ENCODE peak calls at places on chromosomes 12 and 14, in six cellular contexts. X is GM23248, J is endothelial cell of umbilical vein, Y is stomach, C is vagina, M is suprapubic skin. S is an unnamed sample. For H3K4me1, the result is how much of the 10 kb centered on the place peaks cover.

GRCh38 chr12:95674631-95675030 is 115.9 kb downstream of the NTN4 start:
- DNase-seq in J (peak), C (no peak), X (peak), Y (no peak), M (no peak), S (peak)

GRCh38 chr12:110266980-110267620 is 13.9 kb upstream of the ATP2A2 start:
- DNase-seq in J (peak), X (peak), M (peak), C (no peak), Y (no peak), S (no peak)

GRCh38 chr12:107684990-107685359 is 624 bp upstream of the PWP1 start:
- DNase-seq in J (no peak), M (no peak), C (no peak), X (peak), Y (no peak), S (peak)

GRCh38 chr12:120101182-120101581 is 15.4 kb downstream of the RAB35 start:
- DNase-seq in X (no peak), M (no peak), C (no peak), Y (peak), J (no peak), S (no peak)

GRCh38 chr12:21666722-21667121 is 9.1 kb upstream of the LDHB start:
- DNase-seq in M (no peak), Y (no peak), C (no peak), X (no peak), J (no peak), S (no peak)

GRCh38 chr12:10130042-10130441 is at the start of gene CLEC7A:
- DNase-seq in M (no peak), C (no peak), Y (no peak), X (no peak), J (peak), S (peak)

GRCh38 chr12:58967551-58967950 is 47.2 kb upstream of the LRIG3 start:
- DNase-seq in C (no peak), J (no peak), X (peak), M (no peak), Y (no peak), S (no peak)

GRCh38 chr14:98871796-98872195 is 400.2 kb downstream of the BCL11B start:
- DNase-seq in X (peak), Y (no peak), M (peak), C (no peak), J (no peak), S (no peak)

GRCh38 chr12:106428379-106428778 is 70.8 kb downstream of the POLR3B start:
- DNase-seq in C (no peak), X (no peak), J (peak), Y (peak), M (no peak), S (no peak)

GRCh38 chr12:63913929-63914328 is 69.4 kb downstream of the SRGAP1 start:
- DNase-seq in X (no peak), J (no peak), C (no peak), M (no peak), Y (no peak), S (peak)

GRCh38 chr12:124684496-124684895 is 117.1 kb upstream of the NCOR2 start:
- DNase-seq in C (no peak), Y (no peak), M (no peak), J (peak), X (peak), S (no peak)

GRCh38 chr14:57875296-57875695 is 9.4 kb upstream of the SLC35F4 start:
- DNase-seq in M (no peak), X (no peak), C (no peak), J (no peak), Y (no peak), S (no peak)

GRCh38 chr14:21923820-21924219 is 250.2 kb upstream of the OR4E1 start:
- DNase-seq in C (no peak), X (no peak), M (no peak), J (peak), Y (no peak), S (peak)

GRCh38 chr12:50641566-50641965 is 122.3 kb upstream of the ATF1 start:
- DNase-seq in M (no peak), C (no peak), X (no peak), Y (no peak), J (no peak), S (no peak)

GRCh38 chr12:79844693-79845092 is 90.2 kb downstream of the PPP1R12A start:
- DNase-seq in Y (no peak), J (peak), X (peak), M (no peak), C (no peak), S (no peak)

GRCh38 chr12:63822352-63822751 is 22.1 kb upstream of the SRGAP1 start:
- DNase-seq in C (no peak), Y (no peak), X (peak), M (no peak), J (no peak), S (no peak)

GRCh38 chr12:97471194-97471593 is 8.6 kb downstream of the RMST start:
- DNase-seq in M (no peak), Y (no peak), X (no peak), J (no peak), C (no peak), S (no peak)

GRCh38 chr12:47982311-47982710 is 18.9 kb downstream of the TMEM106C start:
- DNase-seq in X (no peak), M (no peak), C (no peak), Y (no peak), J (no peak), S (no peak)

GRCh38 chr12:12482959-12483358 is 79.7 kb downstream of the DUSP16 start:
- DNase-seq in C (no peak), Y (no peak), M (no peak), X (no peak), J (no peak), S (peak)

GRCh38 chr14:101076451-101077220 is 173.1 kb upstream of the RTL1 start:
- DNase-seq in M (peak), C (no peak), J (no peak), X (no peak), Y (peak), S (no peak)

DNA sequence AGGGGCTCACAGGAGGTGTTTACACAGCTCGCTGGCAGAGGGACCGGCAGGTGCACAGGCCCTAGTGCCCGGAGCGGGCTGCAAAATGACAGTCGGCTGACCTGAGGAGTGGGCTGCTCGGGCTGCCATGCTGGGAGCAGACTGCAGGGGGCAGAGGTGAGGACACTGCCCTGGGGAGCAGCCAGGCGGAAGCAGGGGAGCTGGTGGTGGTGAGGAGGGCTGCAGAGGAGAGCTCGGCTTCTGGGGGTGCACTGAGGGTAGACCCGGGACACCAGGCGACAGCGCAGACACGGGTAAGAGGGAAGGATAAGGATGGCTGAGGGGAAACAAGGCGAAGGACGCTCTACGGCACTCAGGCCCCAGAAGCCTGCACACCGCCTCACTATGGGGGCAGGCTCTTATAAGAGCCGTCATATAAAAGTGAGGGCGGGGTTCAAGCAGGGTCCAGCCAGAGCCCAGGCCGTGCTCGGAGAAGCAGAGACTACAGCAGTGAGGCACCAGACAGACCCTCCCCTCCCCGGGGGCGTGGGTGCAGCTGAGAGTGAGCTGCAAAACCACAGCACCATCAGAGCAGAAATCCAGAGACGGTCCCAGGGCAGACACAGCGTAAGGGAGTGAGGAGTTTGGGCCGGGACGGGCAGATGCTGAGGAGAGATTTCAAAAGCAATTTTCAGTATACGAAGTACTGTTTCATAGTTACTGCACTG is 62.5 kb downstream of the CCDC88C start:
- DNase-seq in M (no peak), J (no peak), X (no peak), Y (no peak), C (no peak), S (no peak)
- H3K4me3 ChIP-seq in M (no peak), J (no peak), X (no peak), Y (no peak), C (no peak), S (no peak)

GRCh38 chr12:27561535-27562350 is 37.7 kb downstream of the PPFIBP1 start:
- DNase-seq in C (no peak), Y (no peak), M (no peak), X (peak), J (no peak), S (no peak)
- H3K4me1 ChIP-seq in C (half or more), Y (under half), M (half or more), X (half or more), J (under half), S (under half)

DNA sequence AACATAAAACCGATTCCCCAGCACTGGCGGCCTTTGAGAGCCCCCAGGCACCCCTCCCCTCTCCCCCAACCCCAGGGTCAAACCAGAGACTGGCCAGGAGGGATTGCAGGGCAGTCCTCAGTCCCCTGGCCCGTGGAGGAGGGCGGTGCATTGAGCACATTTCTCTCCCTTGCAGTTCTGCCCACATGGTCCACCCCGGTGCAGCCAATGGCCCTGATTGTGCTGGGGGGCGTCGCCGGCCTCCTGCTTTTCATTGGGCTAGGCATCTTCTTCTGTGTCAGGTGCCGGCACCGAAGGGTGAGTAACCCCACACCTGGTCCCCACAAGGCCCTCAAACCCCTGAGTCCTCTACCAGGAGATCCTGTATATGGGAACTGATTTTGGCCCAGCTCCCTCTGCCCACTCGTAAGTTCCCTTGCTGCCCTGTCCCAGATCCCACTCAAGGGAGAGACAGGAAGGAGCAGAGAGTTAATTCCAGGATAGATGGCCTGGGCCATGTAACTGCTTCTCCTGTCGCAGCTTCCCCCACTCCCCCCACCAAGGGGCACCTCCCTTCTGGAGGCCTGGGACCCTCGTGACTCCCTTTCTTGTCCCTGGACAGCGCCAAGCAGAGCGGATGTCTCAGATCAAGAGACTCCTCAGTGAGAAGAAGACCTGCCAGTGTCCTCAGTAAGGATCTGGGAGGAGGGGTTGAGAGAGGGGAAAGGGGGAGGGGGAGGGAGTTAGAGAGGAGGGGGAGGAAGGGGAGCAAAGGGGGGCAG is 3.2 kb upstream of the GPR162 start:
- DNase-seq in Y (no peak), C (no peak), J (no peak), X (no peak), M (no peak), S (no peak)
- H3K27ac ChIP-seq in Y (no peak), C (no peak), J (no peak), X (no peak), M (no peak), S (no peak)

GRCh38 chr12:131444220-131445164 is 266.4 kb upstream of the SFSWAP start:
- DNase-seq in Y (peak), C (peak), J (no peak), M (peak), X (no peak), S (no peak)
- H3K4me3 ChIP-seq in Y (no peak), C (no peak), J (no peak), M (no peak), X (no peak), S (no peak)

GRCh38 chr12:66244446-66244845 is 55.4 kb downstream of the IRAK3 start:
- DNase-seq in M (no peak), X (no peak), J (no peak), C (no peak), Y (no peak), S (no peak)
- H3K4me1 ChIP-seq in M (under half), X (under half), J (under half), C (under half), Y (under half), S (under half)

GRCh38 chr14:95496111-95496681 is 20.3 kb downstream of the SYNE3 start:
- DNase-seq in Y (no peak), M (no peak), X (peak), J (peak), C (no peak), S (no peak)

GRCh38 chr14:95495093-95495492 is 21.4 kb downstream of the SYNE3 start:
- DNase-seq in X (no peak), Y (no peak), C (no peak), M (no peak), J (no peak), S (no peak)

GRCh38 chr14:95494456-95494855 is 22.0 kb downstream of the SYNE3 start:
- DNase-seq in Y (no peak), X (no peak), M (no peak), C (no peak), J (no peak), S (no peak)

GRCh38 chr14:95496690-95497241 is 19.7 kb downstream of the SYNE3 start:
- DNase-seq in Y (no peak), M (no peak), X (no peak), J (peak), C (no peak), S (no peak)

GRCh38 chr14:95495538-95496025 is 20.9 kb downstream of the SYNE3 start:
- DNase-seq in J (peak), M (no peak), X (no peak), C (no peak), Y (no peak), S (no peak)
- H3K27ac ChIP-seq in J (peak), M (peak), X (no peak), C (peak), Y (peak), S (no peak)

GRCh38 chr12:123540899-123541662 is 7.6 kb upstream of the RILPL1 start:
- DNase-seq in C (no peak), J (no peak), M (no peak), Y (no peak), X (no peak), S (no peak)
- H3K4me3 ChIP-seq in C (no peak), J (no peak), M (no peak), Y (no peak), X (no peak), S (no peak)

DNA sequence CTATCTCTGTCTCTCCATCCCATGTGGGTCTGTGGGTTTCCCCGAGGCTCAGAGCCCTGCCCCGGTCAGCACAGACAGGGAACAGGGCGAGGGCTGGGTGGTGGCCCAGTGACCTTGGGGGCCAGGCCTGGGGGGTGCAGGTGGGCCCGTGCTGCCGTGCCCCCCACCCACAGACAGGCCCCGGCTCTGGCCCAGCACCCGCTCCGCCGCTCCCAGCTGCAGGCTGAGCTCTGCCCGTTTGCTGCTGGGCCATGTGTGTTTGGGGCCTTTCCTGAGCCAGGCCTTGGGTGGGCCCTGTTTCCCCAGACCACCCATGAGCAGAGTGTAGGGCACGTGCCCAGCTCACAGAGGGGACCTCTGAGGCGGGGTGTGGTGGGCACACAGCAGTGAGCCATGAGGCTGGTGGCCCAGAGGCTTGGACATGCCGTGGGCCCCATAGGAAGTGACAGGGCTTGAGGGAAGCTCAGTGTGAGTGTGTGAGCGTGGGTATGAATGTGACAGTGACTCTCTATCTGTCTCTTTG is 51.0 kb downstream of the TMEM121 start:
- DNase-seq in J (no peak), M (no peak), C (no peak), X (no peak), Y (no peak), S (no peak)
- H3K4me1 ChIP-seq in J (under half), M (under half), C (under half), X (under half), Y (under half), S (under half)

GRCh38 chr12:121749267-121749666 is 36.7 kb downstream of the TMEM120B start:
- DNase-seq in C (no peak), M (no peak), Y (no peak), J (no peak), X (no peak), S (no peak)

GRCh38 chr12:121748218-121748570 is 35.6 kb downstream of the TMEM120B start:
- DNase-seq in J (no peak), Y (no peak), X (no peak), M (no peak), C (no peak), S (no peak)

GRCh38 chr12:121750507-121750955 is 38.0 kb downstream of the TMEM120B start:
- DNase-seq in M (no peak), Y (no peak), J (no peak), C (no peak), X (no peak), S (no peak)

GRCh38 chr12:121751034-121751433 is 38.5 kb downstream of the TMEM120B start:
- DNase-seq in J (no peak), M (no peak), X (no peak), C (no peak), Y (no peak), S (no peak)

GRCh38 chr12:121748571-121749265 is 36.2 kb downstream of the TMEM120B start:
- DNase-seq in C (no peak), J (peak), X (peak), Y (no peak), M (no peak), S (no peak)
- H3K27ac ChIP-seq in C (peak), J (peak), X (peak), Y (no peak), M (no peak), S (no peak)